ENCODE peak calls at places on chromosomes 7 and 10, in six cellular contexts. One of them, this sample, is unnamed.

GRCh38 chr7:94301024-94301588 is 93.6 kb upstream of the COL1A2 start:
- DNase-seq in stimulated activated CD4-positive, alpha-beta T cell treated with anti-CD3 and anti-CD28 coated beads, Interleukin-4, amount 100 ng/mL, for 24 hours: no peak
- DNase-seq in foreskin fibroblast: peak
- DNase-seq in fibroblast of mammary gland: peak
- DNase-seq in activated effector memory CD4-positive, alpha-beta T cell treated with anti-CD3 and anti-CD28 coated beads, Interleukin-2, amount 50 U/mL, for 16 hours: no peak
- DNase-seq in type B pancreatic cell: peak
- DNase-seq in this sample: peak

GRCh38 chr10:59011972-59012632 is 164.3 kb upstream of the PHYHIPL start:
- DNase-seq in fibroblast of mammary gland: no peak
- DNase-seq in stimulated activated CD4-positive, alpha-beta T cell treated with anti-CD3 and anti-CD28 coated beads, Interleukin-4, amount 100 ng/mL, for 24 hours: no peak
- DNase-seq in foreskin fibroblast: no peak
- DNase-seq in type B pancreatic cell: no peak
- DNase-seq in activated effector memory CD4-positive, alpha-beta T cell treated with anti-CD3 and anti-CD28 coated beads, Interleukin-2, amount 50 U/mL, for 16 hours: no peak
- DNase-seq in this sample: no peak

GRCh38 chr10:86711237-86711956 is 43.1 kb downstream of the LDB3 start:
- DNase-seq in foreskin fibroblast: peak
- DNase-seq in type B pancreatic cell: no peak
- DNase-seq in stimulated activated CD4-positive, alpha-beta T cell treated with anti-CD3 and anti-CD28 coated beads, Interleukin-4, amount 100 ng/mL, for 24 hours: peak
- DNase-seq in activated effector memory CD4-positive, alpha-beta T cell treated with anti-CD3 and anti-CD28 coated beads, Interleukin-2, amount 50 U/mL, for 16 hours: peak
- DNase-seq in fibroblast of mammary gland: peak
- DNase-seq in this sample: peak

GRCh38 chr7:823639-824038 is 8.6 kb upstream of the SUN1 start:
- DNase-seq in foreskin fibroblast: no peak
- DNase-seq in stimulated activated CD4-positive, alpha-beta T cell treated with anti-CD3 and anti-CD28 coated beads, Interleukin-4, amount 100 ng/mL, for 24 hours: no peak
- DNase-seq in fibroblast of mammary gland: no peak
- DNase-seq in activated effector memory CD4-positive, alpha-beta T cell treated with anti-CD3 and anti-CD28 coated beads, Interleukin-2, amount 50 U/mL, for 16 hours: no peak
- DNase-seq in type B pancreatic cell: no peak
- DNase-seq in this sample: no peak

GRCh38 chr7:118648002-118648401 is 423.5 kb downstream of the ANKRD7 start:
- DNase-seq in type B pancreatic cell: no peak
- DNase-seq in activated effector memory CD4-positive, alpha-beta T cell treated with anti-CD3 and anti-CD28 coated beads, Interleukin-2, amount 50 U/mL, for 16 hours: no peak
- DNase-seq in foreskin fibroblast: no peak
- DNase-seq in fibroblast of mammary gland: no peak
- DNase-seq in stimulated activated CD4-positive, alpha-beta T cell treated with anti-CD3 and anti-CD28 coated beads, Interleukin-4, amount 100 ng/mL, for 24 hours: no peak
- DNase-seq in this sample: no peak

GRCh38 chr10:80472234-80473095 is 18.4 kb downstream of the TSPAN14 start:
- DNase-seq in type B pancreatic cell: no peak
- DNase-seq in stimulated activated CD4-positive, alpha-beta T cell treated with anti-CD3 and anti-CD28 coated beads, Interleukin-4, amount 100 ng/mL, for 24 hours: peak
- DNase-seq in foreskin fibroblast: peak
- DNase-seq in fibroblast of mammary gland: peak
- DNase-seq in activated effector memory CD4-positive, alpha-beta T cell treated with anti-CD3 and anti-CD28 coated beads, Interleukin-2, amount 50 U/mL, for 16 hours: peak
- DNase-seq in this sample: peak

GRCh38 chr10:72011976-72012512 is 47.8 kb downstream of the CHST3 start:
- DNase-seq in stimulated activated CD4-positive, alpha-beta T cell treated with anti-CD3 and anti-CD28 coated beads, Interleukin-4, amount 100 ng/mL, for 24 hours: no peak
- DNase-seq in fibroblast of mammary gland: no peak
- DNase-seq in activated effector memory CD4-positive, alpha-beta T cell treated with anti-CD3 and anti-CD28 coated beads, Interleukin-2, amount 50 U/mL, for 16 hours: no peak
- DNase-seq in foreskin fibroblast: no peak
- DNase-seq in type B pancreatic cell: no peak
- DNase-seq in this sample: no peak

GRCh38 chr10:69362471-69362954 is 54.2 kb downstream of the TACR2 start:
- DNase-seq in fibroblast of mammary gland: peak
- DNase-seq in activated effector memory CD4-positive, alpha-beta T cell treated with anti-CD3 and anti-CD28 coated beads, Interleukin-2, amount 50 U/mL, for 16 hours: no peak
- DNase-seq in foreskin fibroblast: peak
- DNase-seq in stimulated activated CD4-positive, alpha-beta T cell treated with anti-CD3 and anti-CD28 coated beads, Interleukin-4, amount 100 ng/mL, for 24 hours: no peak
- DNase-seq in type B pancreatic cell: no peak
- DNase-seq in this sample: peak

GRCh38 chr7:84953294-84953693 is 233.6 kb downstream of the SEMA3D start:
- DNase-seq in type B pancreatic cell: no peak
- DNase-seq in activated effector memory CD4-positive, alpha-beta T cell treated with anti-CD3 and anti-CD28 coated beads, Interleukin-2, amount 50 U/mL, for 16 hours: no peak
- DNase-seq in foreskin fibroblast: no peak
- DNase-seq in stimulated activated CD4-positive, alpha-beta T cell treated with anti-CD3 and anti-CD28 coated beads, Interleukin-4, amount 100 ng/mL, for 24 hours: no peak
- DNase-seq in fibroblast of mammary gland: no peak
- DNase-seq in this sample: no peak

GRCh38 chr10:69491611-69492010 is 40.3 kb downstream of the TSPAN15 start:
- DNase-seq in foreskin fibroblast: no peak
- DNase-seq in activated effector memory CD4-positive, alpha-beta T cell treated with anti-CD3 and anti-CD28 coated beads, Interleukin-2, amount 50 U/mL, for 16 hours: peak
- DNase-seq in type B pancreatic cell: no peak
- DNase-seq in stimulated activated CD4-positive, alpha-beta T cell treated with anti-CD3 and anti-CD28 coated beads, Interleukin-4, amount 100 ng/mL, for 24 hours: no peak
- DNase-seq in fibroblast of mammary gland: no peak
- DNase-seq in this sample: no peak

GRCh38 chr10:17001297-17001744 is 128.3 kb downstream of the CUBN start:
- DNase-seq in type B pancreatic cell: no peak
- DNase-seq in activated effector memory CD4-positive, alpha-beta T cell treated with anti-CD3 and anti-CD28 coated beads, Interleukin-2, amount 50 U/mL, for 16 hours: no peak
- DNase-seq in stimulated activated CD4-positive, alpha-beta T cell treated with anti-CD3 and anti-CD28 coated beads, Interleukin-4, amount 100 ng/mL, for 24 hours: no peak
- DNase-seq in fibroblast of mammary gland: peak
- DNase-seq in foreskin fibroblast: peak
- DNase-seq in this sample: peak

GRCh38 chr10:75356484-75356883 is 45.1 kb downstream of the ZNF503 start:
- DNase-seq in foreskin fibroblast: no peak
- DNase-seq in fibroblast of mammary gland: no peak
- DNase-seq in type B pancreatic cell: no peak
- DNase-seq in activated effector memory CD4-positive, alpha-beta T cell treated with anti-CD3 and anti-CD28 coated beads, Interleukin-2, amount 50 U/mL, for 16 hours: no peak
- DNase-seq in stimulated activated CD4-positive, alpha-beta T cell treated with anti-CD3 and anti-CD28 coated beads, Interleukin-4, amount 100 ng/mL, for 24 hours: no peak
- DNase-seq in this sample: no peak

GRCh38 chr10:97682042-97682441 is 5.0 kb downstream of the AVPI1 start:
- DNase-seq in fibroblast of mammary gland: no peak
- DNase-seq in stimulated activated CD4-positive, alpha-beta T cell treated with anti-CD3 and anti-CD28 coated beads, Interleukin-4, amount 100 ng/mL, for 24 hours: no peak
- DNase-seq in activated effector memory CD4-positive, alpha-beta T cell treated with anti-CD3 and anti-CD28 coated beads, Interleukin-2, amount 50 U/mL, for 16 hours: no peak
- DNase-seq in foreskin fibroblast: no peak
- DNase-seq in type B pancreatic cell: no peak
- DNase-seq in this sample: no peak

GRCh38 chr10:103715430-103715829 is 139.9 kb downstream of the SH3PXD2A start:
- DNase-seq in stimulated activated CD4-positive, alpha-beta T cell treated with anti-CD3 and anti-CD28 coated beads, Interleukin-4, amount 100 ng/mL, for 24 hours: no peak
- DNase-seq in type B pancreatic cell: no peak
- DNase-seq in fibroblast of mammary gland: peak
- DNase-seq in foreskin fibroblast: peak
- DNase-seq in activated effector memory CD4-positive, alpha-beta T cell treated with anti-CD3 and anti-CD28 coated beads, Interleukin-2, amount 50 U/mL, for 16 hours: no peak
- DNase-seq in this sample: peak

GRCh38 chr10:1152386-1153252 is 96.4 kb downstream of the WDR37 start:
- DNase-seq in stimulated activated CD4-positive, alpha-beta T cell treated with anti-CD3 and anti-CD28 coated beads, Interleukin-4, amount 100 ng/mL, for 24 hours: no peak
- DNase-seq in type B pancreatic cell: peak
- DNase-seq in activated effector memory CD4-positive, alpha-beta T cell treated with anti-CD3 and anti-CD28 coated beads, Interleukin-2, amount 50 U/mL, for 16 hours: no peak
- DNase-seq in foreskin fibroblast: no peak
- DNase-seq in fibroblast of mammary gland: no peak
- DNase-seq in this sample: no peak

GRCh38 chr10:117255835-117256460 is 15.0 kb downstream of the SLC18A2 start:
- DNase-seq in fibroblast of mammary gland: no peak
- DNase-seq in type B pancreatic cell: no peak
- DNase-seq in activated effector memory CD4-positive, alpha-beta T cell treated with anti-CD3 and anti-CD28 coated beads, Interleukin-2, amount 50 U/mL, for 16 hours: no peak
- DNase-seq in foreskin fibroblast: no peak
- DNase-seq in stimulated activated CD4-positive, alpha-beta T cell treated with anti-CD3 and anti-CD28 coated beads, Interleukin-4, amount 100 ng/mL, for 24 hours: no peak
- DNase-seq in this sample: no peak

GRCh38 chr7:42606217-42606905 is 305.5 kb downstream of the C7orf25 start:
- DNase-seq in fibroblast of mammary gland: peak
- DNase-seq in stimulated activated CD4-positive, alpha-beta T cell treated with anti-CD3 and anti-CD28 coated beads, Interleukin-4, amount 100 ng/mL, for 24 hours: no peak
- DNase-seq in type B pancreatic cell: no peak
- DNase-seq in foreskin fibroblast: peak
- DNase-seq in activated effector memory CD4-positive, alpha-beta T cell treated with anti-CD3 and anti-CD28 coated beads, Interleukin-2, amount 50 U/mL, for 16 hours: no peak
- DNase-seq in this sample: no peak

GRCh38 chr7:123615344-123615743 is 13.7 kb downstream of the ASB15 start:
- DNase-seq in foreskin fibroblast: peak
- DNase-seq in fibroblast of mammary gland: peak
- DNase-seq in stimulated activated CD4-positive, alpha-beta T cell treated with anti-CD3 and anti-CD28 coated beads, Interleukin-4, amount 100 ng/mL, for 24 hours: no peak
- DNase-seq in activated effector memory CD4-positive, alpha-beta T cell treated with anti-CD3 and anti-CD28 coated beads, Interleukin-2, amount 50 U/mL, for 16 hours: no peak
- DNase-seq in type B pancreatic cell: no peak
- DNase-seq in this sample: peak

GRCh38 chr7:20219446-20220292 is 2.5 kb upstream of the MACC1 start:
- DNase-seq in activated effector memory CD4-positive, alpha-beta T cell treated with anti-CD3 and anti-CD28 coated beads, Interleukin-2, amount 50 U/mL, for 16 hours: no peak
- DNase-seq in type B pancreatic cell: no peak
- DNase-seq in stimulated activated CD4-positive, alpha-beta T cell treated with anti-CD3 and anti-CD28 coated beads, Interleukin-4, amount 100 ng/mL, for 24 hours: no peak
- DNase-seq in foreskin fibroblast: peak
- DNase-seq in fibroblast of mammary gland: peak
- DNase-seq in this sample: peak

GRCh38 chr10:125886914-125887512 is 5.9 kb upstream of the DHX32 start:
- DNase-seq in stimulated activated CD4-positive, alpha-beta T cell treated with anti-CD3 and anti-CD28 coated beads, Interleukin-4, amount 100 ng/mL, for 24 hours: no peak
- DNase-seq in foreskin fibroblast: peak
- DNase-seq in activated effector memory CD4-positive, alpha-beta T cell treated with anti-CD3 and anti-CD28 coated beads, Interleukin-2, amount 50 U/mL, for 16 hours: no peak
- DNase-seq in type B pancreatic cell: no peak
- DNase-seq in fibroblast of mammary gland: peak
- DNase-seq in this sample: no peak

GRCh38 chr7:70771447-70771846 is 360.5 kb upstream of the GALNT17 start:
- DNase-seq in type B pancreatic cell: no peak
- DNase-seq in fibroblast of mammary gland: no peak
- DNase-seq in foreskin fibroblast: no peak
- DNase-seq in activated effector memory CD4-positive, alpha-beta T cell treated with anti-CD3 and anti-CD28 coated beads, Interleukin-2, amount 50 U/mL, for 16 hours: peak
- DNase-seq in stimulated activated CD4-positive, alpha-beta T cell treated with anti-CD3 and anti-CD28 coated beads, Interleukin-4, amount 100 ng/mL, for 24 hours: no peak
- DNase-seq in this sample: no peak

GRCh38 chr10:109966961-109967738 is 40.6 kb upstream of the ADD3 start:
- DNase-seq in fibroblast of mammary gland: peak
- DNase-seq in type B pancreatic cell: no peak
- DNase-seq in foreskin fibroblast: peak
- DNase-seq in activated effector memory CD4-positive, alpha-beta T cell treated with anti-CD3 and anti-CD28 coated beads, Interleukin-2, amount 50 U/mL, for 16 hours: no peak
- DNase-seq in stimulated activated CD4-positive, alpha-beta T cell treated with anti-CD3 and anti-CD28 coated beads, Interleukin-4, amount 100 ng/mL, for 24 hours: no peak
- DNase-seq in this sample: peak

GRCh38 chr10:90136731-90137316 is 435.4 kb downstream of the KIF20B start:
- DNase-seq in foreskin fibroblast: peak
- DNase-seq in stimulated activated CD4-positive, alpha-beta T cell treated with anti-CD3 and anti-CD28 coated beads, Interleukin-4, amount 100 ng/mL, for 24 hours: no peak
- DNase-seq in type B pancreatic cell: no peak
- DNase-seq in activated effector memory CD4-positive, alpha-beta T cell treated with anti-CD3 and anti-CD28 coated beads, Interleukin-2, amount 50 U/mL, for 16 hours: no peak
- DNase-seq in fibroblast of mammary gland: peak
- DNase-seq in this sample: peak

GRCh38 chr10:110947061-110947595 is 27.7 kb downstream of the SHOC2 start:
- DNase-seq in stimulated activated CD4-positive, alpha-beta T cell treated with anti-CD3 and anti-CD28 coated beads, Interleukin-4, amount 100 ng/mL, for 24 hours: no peak
- DNase-seq in activated effector memory CD4-positive, alpha-beta T cell treated with anti-CD3 and anti-CD28 coated beads, Interleukin-2, amount 50 U/mL, for 16 hours: no peak
- DNase-seq in fibroblast of mammary gland: peak
- DNase-seq in foreskin fibroblast: peak
- DNase-seq in type B pancreatic cell: no peak
- DNase-seq in this sample: no peak

GRCh38 chr10:118584181-118584954 is 11.1 kb downstream of the PRLHR start:
- DNase-seq in fibroblast of mammary gland: peak
- DNase-seq in foreskin fibroblast: peak
- DNase-seq in activated effector memory CD4-positive, alpha-beta T cell treated with anti-CD3 and anti-CD28 coated beads, Interleukin-2, amount 50 U/mL, for 16 hours: no peak
- DNase-seq in stimulated activated CD4-positive, alpha-beta T cell treated with anti-CD3 and anti-CD28 coated beads, Interleukin-4, amount 100 ng/mL, for 24 hours: no peak
- DNase-seq in type B pancreatic cell: no peak
- DNase-seq in this sample: peak

GRCh38 chr7:51005074-51005473 is 222.4 kb upstream of the GRB10 start:
- DNase-seq in fibroblast of mammary gland: no peak
- DNase-seq in foreskin fibroblast: no peak
- DNase-seq in activated effector memory CD4-positive, alpha-beta T cell treated with anti-CD3 and anti-CD28 coated beads, Interleukin-2, amount 50 U/mL, for 16 hours: no peak
- DNase-seq in stimulated activated CD4-positive, alpha-beta T cell treated with anti-CD3 and anti-CD28 coated beads, Interleukin-4, amount 100 ng/mL, for 24 hours: no peak
- DNase-seq in type B pancreatic cell: no peak
- DNase-seq in this sample: no peak

GRCh38 chr7:43639858-43640491 is 57.1 kb downstream of the STK17A start:
- DNase-seq in activated effector memory CD4-positive, alpha-beta T cell treated with anti-CD3 and anti-CD28 coated beads, Interleukin-2, amount 50 U/mL, for 16 hours: no peak
- DNase-seq in fibroblast of mammary gland: peak
- DNase-seq in type B pancreatic cell: no peak
- DNase-seq in stimulated activated CD4-positive, alpha-beta T cell treated with anti-CD3 and anti-CD28 coated beads, Interleukin-4, amount 100 ng/mL, for 24 hours: no peak
- DNase-seq in foreskin fibroblast: peak
- DNase-seq in this sample: peak

GRCh38 chr7:134932707-134933370 is 53.5 kb upstream of the AGBL3 start:
- DNase-seq in type B pancreatic cell: no peak
- DNase-seq in activated effector memory CD4-positive, alpha-beta T cell treated with anti-CD3 and anti-CD28 coated beads, Interleukin-2, amount 50 U/mL, for 16 hours: no peak
- DNase-seq in fibroblast of mammary gland: peak
- DNase-seq in stimulated activated CD4-positive, alpha-beta T cell treated with anti-CD3 and anti-CD28 coated beads, Interleukin-4, amount 100 ng/mL, for 24 hours: no peak
- DNase-seq in foreskin fibroblast: no peak
- DNase-seq in this sample: peak

GRCh38 chr7:48627153-48627552 is 297.2 kb upstream of the CDC14C start:
- DNase-seq in activated effector memory CD4-positive, alpha-beta T cell treated with anti-CD3 and anti-CD28 coated beads, Interleukin-2, amount 50 U/mL, for 16 hours: no peak
- DNase-seq in stimulated activated CD4-positive, alpha-beta T cell treated with anti-CD3 and anti-CD28 coated beads, Interleukin-4, amount 100 ng/mL, for 24 hours: no peak
- DNase-seq in foreskin fibroblast: no peak
- DNase-seq in fibroblast of mammary gland: no peak
- DNase-seq in type B pancreatic cell: no peak
- DNase-seq in this sample: no peak

GRCh38 chr7:88927-89921 is 103.1 kb upstream of the FAM20C start:
- DNase-seq in foreskin fibroblast: peak
- DNase-seq in stimulated activated CD4-positive, alpha-beta T cell treated with anti-CD3 and anti-CD28 coated beads, Interleukin-4, amount 100 ng/mL, for 24 hours: no peak
- DNase-seq in type B pancreatic cell: no peak
- DNase-seq in activated effector memory CD4-positive, alpha-beta T cell treated with anti-CD3 and anti-CD28 coated beads, Interleukin-2, amount 50 U/mL, for 16 hours: peak
- DNase-seq in fibroblast of mammary gland: peak
- DNase-seq in this sample: peak

GRCh38 chr7:8386926-8387550 is 46.4 kb upstream of the NXPH1 start:
- DNase-seq in stimulated activated CD4-positive, alpha-beta T cell treated with anti-CD3 and anti-CD28 coated beads, Interleukin-4, amount 100 ng/mL, for 24 hours: no peak
- DNase-seq in type B pancreatic cell: no peak
- DNase-seq in fibroblast of mammary gland: no peak
- DNase-seq in activated effector memory CD4-positive, alpha-beta T cell treated with anti-CD3 and anti-CD28 coated beads, Interleukin-2, amount 50 U/mL, for 16 hours: no peak
- DNase-seq in foreskin fibroblast: no peak
- DNase-seq in this sample: no peak

GRCh38 chr10:71887767-71888166 is 36.7 kb upstream of the PSAP start:
- DNase-seq in stimulated activated CD4-positive, alpha-beta T cell treated with anti-CD3 and anti-CD28 coated beads, Interleukin-4, amount 100 ng/mL, for 24 hours: no peak
- DNase-seq in activated effector memory CD4-positive, alpha-beta T cell treated with anti-CD3 and anti-CD28 coated beads, Interleukin-2, amount 50 U/mL, for 16 hours: no peak
- DNase-seq in fibroblast of mammary gland: peak
- DNase-seq in type B pancreatic cell: no peak
- DNase-seq in foreskin fibroblast: peak
- DNase-seq in this sample: peak

GRCh38 chr7:92714767-92715166 is 121.6 kb downstream of the CDK6 start:
- DNase-seq in stimulated activated CD4-positive, alpha-beta T cell treated with anti-CD3 and anti-CD28 coated beads, Interleukin-4, amount 100 ng/mL, for 24 hours: no peak
- DNase-seq in type B pancreatic cell: no peak
- DNase-seq in activated effector memory CD4-positive, alpha-beta T cell treated with anti-CD3 and anti-CD28 coated beads, Interleukin-2, amount 50 U/mL, for 16 hours: no peak
- DNase-seq in fibroblast of mammary gland: no peak
- DNase-seq in foreskin fibroblast: no peak
- DNase-seq in this sample: no peak

GRCh38 chr7:29091121-29091601 is 55.2 kb downstream of the CPVL start:
- DNase-seq in foreskin fibroblast: peak
- DNase-seq in activated effector memory CD4-positive, alpha-beta T cell treated with anti-CD3 and anti-CD28 coated beads, Interleukin-2, amount 50 U/mL, for 16 hours: no peak
- DNase-seq in stimulated activated CD4-positive, alpha-beta T cell treated with anti-CD3 and anti-CD28 coated beads, Interleukin-4, amount 100 ng/mL, for 24 hours: no peak
- DNase-seq in type B pancreatic cell: no peak
- DNase-seq in fibroblast of mammary gland: no peak
- DNase-seq in this sample: no peak

GRCh38 chr7:51019891-51020855 is 237.5 kb upstream of the GRB10 start:
- DNase-seq in foreskin fibroblast: no peak
- DNase-seq in activated effector memory CD4-positive, alpha-beta T cell treated with anti-CD3 and anti-CD28 coated beads, Interleukin-2, amount 50 U/mL, for 16 hours: no peak
- DNase-seq in stimulated activated CD4-positive, alpha-beta T cell treated with anti-CD3 and anti-CD28 coated beads, Interleukin-4, amount 100 ng/mL, for 24 hours: no peak
- DNase-seq in type B pancreatic cell: no peak
- DNase-seq in fibroblast of mammary gland: no peak
- DNase-seq in this sample: no peak